ENCODE peak calls at places on chromosomes 6 and 20, in six cellular contexts. One of them, this sample, is unnamed.

GRCh38 chr6:124868476-124868875 is 93.8 kb upstream of the RNF217 start:
- DNase-seq in nephron progenitor cell: no peak
- DNase-seq in BE2C: no peak
- DNase-seq in WERI-Rb-1: no peak
- DNase-seq in GM13977: no peak
- DNase-seq in left lung: no peak
- DNase-seq in this sample: no peak

GRCh38 chr6:14502551-14502950 is 385.0 kb downstream of the CD83 start:
- DNase-seq in GM13977: no peak
- DNase-seq in nephron progenitor cell: no peak
- DNase-seq in left lung: no peak
- DNase-seq in BE2C: no peak
- DNase-seq in WERI-Rb-1: no peak
- DNase-seq in this sample: no peak

GRCh38 chr6:139979021-139979721 is 604.7 kb upstream of the CITED2 start:
- DNase-seq in left lung: no peak
- DNase-seq in WERI-Rb-1: no peak
- DNase-seq in BE2C: no peak
- DNase-seq in nephron progenitor cell: peak
- DNase-seq in GM13977: no peak
- DNase-seq in this sample: no peak

GRCh38 chr20:1274485-1275313 is 8.6 kb downstream of the SNPH start:
- DNase-seq in left lung: no peak
- DNase-seq in BE2C: peak
- DNase-seq in nephron progenitor cell: no peak
- DNase-seq in WERI-Rb-1: no peak
- DNase-seq in GM13977: no peak
- DNase-seq in this sample: no peak

GRCh38 chr20:62804632-62805364 is at the start of gene OGFR:
- DNase-seq in GM13977: peak
- DNase-seq in nephron progenitor cell: peak
- DNase-seq in left lung: peak
- DNase-seq in BE2C: peak
- DNase-seq in WERI-Rb-1: peak
- DNase-seq in this sample: peak

GRCh38 chr20:17613328-17614175 is 43.7 kb downstream of the DSTN start:
- DNase-seq in WERI-Rb-1: no peak
- DNase-seq in GM13977: peak
- DNase-seq in BE2C: no peak
- DNase-seq in nephron progenitor cell: no peak
- DNase-seq in left lung: no peak
- DNase-seq in this sample: no peak

GRCh38 chr6:144878577-144878976 is 593.4 kb downstream of the UTRN start:
- DNase-seq in WERI-Rb-1: no peak
- DNase-seq in nephron progenitor cell: no peak
- DNase-seq in GM13977: no peak
- DNase-seq in left lung: no peak
- DNase-seq in BE2C: peak
- DNase-seq in this sample: no peak

GRCh38 chr6:54646551-54647300 is 199.8 kb upstream of the FAM83B start:
- DNase-seq in nephron progenitor cell: no peak
- DNase-seq in GM13977: no peak
- DNase-seq in BE2C: no peak
- DNase-seq in left lung: no peak
- DNase-seq in WERI-Rb-1: no peak
- DNase-seq in this sample: no peak

GRCh38 chr6:39041072-39041471 is 7.5 kb upstream of the GLP1R start:
- DNase-seq in left lung: no peak
- DNase-seq in WERI-Rb-1: no peak
- DNase-seq in nephron progenitor cell: no peak
- DNase-seq in GM13977: peak
- DNase-seq in BE2C: no peak
- DNase-seq in this sample: peak

GRCh38 chr6:91659881-91660280 is 1073.0 kb upstream of the MAP3K7 start:
- DNase-seq in BE2C: no peak
- DNase-seq in GM13977: no peak
- DNase-seq in nephron progenitor cell: no peak
- DNase-seq in WERI-Rb-1: peak
- DNase-seq in left lung: no peak
- DNase-seq in this sample: no peak

GRCh38 chr6:117840541-117840983 is 66.5 kb upstream of the SLC35F1 start:
- DNase-seq in GM13977: peak
- DNase-seq in WERI-Rb-1: peak
- DNase-seq in nephron progenitor cell: peak
- DNase-seq in BE2C: peak
- DNase-seq in left lung: no peak
- DNase-seq in this sample: peak

GRCh38 chr6:31642798-31643570 is 9.5 kb downstream of the BAG6 start:
- DNase-seq in nephron progenitor cell: no peak
- DNase-seq in BE2C: no peak
- DNase-seq in WERI-Rb-1: no peak
- DNase-seq in GM13977: no peak
- DNase-seq in left lung: no peak
- DNase-seq in this sample: no peak

GRCh38 chr6:277746-278145 is 14.5 kb upstream of the DUSP22 start:
- DNase-seq in nephron progenitor cell: no peak
- DNase-seq in left lung: no peak
- DNase-seq in GM13977: no peak
- DNase-seq in BE2C: no peak
- DNase-seq in WERI-Rb-1: no peak
- DNase-seq in this sample: no peak

GRCh38 chr6:9481292-9482029 is 933.4 kb downstream of the TFAP2A start:
- DNase-seq in GM13977: no peak
- DNase-seq in BE2C: no peak
- DNase-seq in left lung: no peak
- DNase-seq in WERI-Rb-1: no peak
- DNase-seq in nephron progenitor cell: no peak
- DNase-seq in this sample: no peak

GRCh38 chr6:54899986-54900385 is 53.4 kb downstream of the FAM83B start:
- DNase-seq in BE2C: no peak
- DNase-seq in WERI-Rb-1: no peak
- DNase-seq in nephron progenitor cell: no peak
- DNase-seq in left lung: no peak
- DNase-seq in GM13977: no peak
- DNase-seq in this sample: no peak

DNA sequence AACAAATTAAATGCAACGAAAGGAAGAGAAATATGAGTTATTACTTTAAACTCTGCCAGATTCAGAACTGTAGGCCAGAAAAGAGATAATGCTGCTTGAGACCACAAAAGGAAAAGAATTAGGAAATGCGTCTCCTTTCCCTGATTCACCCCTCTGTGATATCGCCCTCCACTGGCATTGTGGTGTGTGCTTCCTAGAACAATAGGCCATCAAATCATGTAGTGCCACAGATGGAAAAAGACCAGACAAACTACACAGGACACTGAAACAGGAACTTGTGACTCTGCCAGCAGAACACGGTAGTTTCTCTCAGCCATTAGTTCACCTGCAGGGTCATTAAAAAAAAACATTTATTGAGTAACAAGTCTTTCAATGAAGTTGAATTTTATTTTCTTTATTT is 14.8 kb upstream of the LAMA4 start:
- DNase-seq in WERI-Rb-1: no peak
- DNase-seq in nephron progenitor cell: no peak
- DNase-seq in left lung: no peak
- DNase-seq in BE2C: peak
- DNase-seq in GM13977: no peak
- DNase-seq in this sample: no peak
- TF ChIP-seq CTCF in WERI-Rb-1: peak
- TF ChIP-seq CTCF in nephron progenitor cell: no peak
- TF ChIP-seq CTCF in left lung: no peak
- TF ChIP-seq CTCF in BE2C: peak
- TF ChIP-seq CTCF in GM13977: no peak
- TF ChIP-seq CTCF in this sample: no peak

GRCh38 chr20:47377122-47377722 is 20.7 kb upstream of the ZMYND8 start:
- DNase-seq in left lung: no peak
- DNase-seq in nephron progenitor cell: no peak
- DNase-seq in GM13977: no peak
- DNase-seq in WERI-Rb-1: no peak
- DNase-seq in BE2C: no peak
- DNase-seq in this sample: no peak
- TF ChIP-seq CTCF in left lung: no peak
- TF ChIP-seq CTCF in nephron progenitor cell: no peak
- TF ChIP-seq CTCF in GM13977: peak
- TF ChIP-seq CTCF in WERI-Rb-1: peak
- TF ChIP-seq CTCF in BE2C: no peak
- TF ChIP-seq CTCF in this sample: peak

GRCh38 chr20:19662638-19662995 is 95.4 kb upstream of the RIN2 start:
- DNase-seq in GM13977: no peak
- DNase-seq in WERI-Rb-1: no peak
- DNase-seq in left lung: no peak
- DNase-seq in nephron progenitor cell: no peak
- DNase-seq in BE2C: no peak
- DNase-seq in this sample: no peak
- TF ChIP-seq CTCF in GM13977: no peak
- TF ChIP-seq CTCF in WERI-Rb-1: no peak
- TF ChIP-seq CTCF in left lung: no peak
- TF ChIP-seq CTCF in nephron progenitor cell: peak
- TF ChIP-seq CTCF in BE2C: no peak
- TF ChIP-seq CTCF in this sample: no peak

GRCh38 chr6:108250240-108250866 is 10.5 kb downstream of the SNX3 start:
- DNase-seq in GM13977: no peak
- DNase-seq in BE2C: no peak
- DNase-seq in nephron progenitor cell: no peak
- DNase-seq in left lung: no peak
- DNase-seq in WERI-Rb-1: peak
- DNase-seq in this sample: peak
- TF ChIP-seq CTCF in GM13977: peak
- TF ChIP-seq CTCF in BE2C: peak
- TF ChIP-seq CTCF in nephron progenitor cell: peak
- TF ChIP-seq CTCF in left lung: no peak
- TF ChIP-seq CTCF in WERI-Rb-1: peak
- TF ChIP-seq CTCF in this sample: no peak

DNA sequence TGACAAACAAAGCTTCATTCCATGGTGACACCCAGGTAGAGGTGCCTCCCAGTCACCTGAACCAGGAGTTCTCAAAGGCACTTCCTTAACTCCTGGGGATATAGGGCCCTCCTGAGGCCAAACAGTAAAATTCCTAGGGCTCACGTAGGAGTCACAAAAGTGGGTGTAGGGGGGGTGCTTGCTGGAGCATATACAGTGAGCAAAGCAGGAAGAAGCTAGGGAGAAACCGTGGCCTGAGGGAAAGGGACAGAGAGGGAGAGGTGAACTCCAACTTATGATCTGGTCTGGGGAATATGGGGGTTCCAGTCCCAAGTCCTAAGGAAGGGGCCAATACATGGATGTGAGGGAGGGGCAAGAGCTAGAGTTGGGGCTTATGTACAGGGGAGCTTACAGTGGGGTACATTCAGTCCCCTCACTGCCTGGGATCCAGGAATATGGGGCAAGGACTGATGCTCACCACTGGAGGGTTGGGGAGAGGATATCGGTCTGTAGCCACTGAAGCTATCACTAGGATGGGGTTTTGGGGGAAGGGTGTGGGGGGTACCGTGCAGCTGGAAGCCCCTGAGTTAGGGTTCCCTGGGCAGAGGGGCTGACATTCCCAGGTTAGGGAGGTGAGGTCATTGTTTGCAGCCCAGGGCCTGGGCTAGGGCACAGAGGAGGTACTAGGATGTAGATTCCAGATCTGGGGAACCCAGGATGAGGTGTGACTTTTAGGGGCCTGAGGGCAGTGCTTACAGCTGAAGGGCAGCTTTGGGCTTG is 950 bp downstream of the PEDS1 start:
- DNase-seq in BE2C: no peak
- DNase-seq in WERI-Rb-1: no peak
- DNase-seq in left lung: no peak
- DNase-seq in nephron progenitor cell: no peak
- DNase-seq in GM13977: no peak
- DNase-seq in this sample: peak
- TF ChIP-seq CTCF in BE2C: no peak
- TF ChIP-seq CTCF in WERI-Rb-1: no peak
- TF ChIP-seq CTCF in left lung: no peak
- TF ChIP-seq CTCF in nephron progenitor cell: no peak
- TF ChIP-seq CTCF in GM13977: no peak
- TF ChIP-seq CTCF in this sample: no peak

This sample was measured in GM20000.